ENCODE peak calls at places on chromosomes 5 and 9, in seven cellular contexts. J is AG04450, K is adrenal gland, Z is HepG2, S is fibroblast of villous mesenchyme, G is lower lobe of right lung, D is ovary. T is an unnamed sample.

GRCh38 chr9:121021294-121021693 is 28.8 kb downstream of the C5 start:
- DNase-seq in J (no peak), K (no peak), Z (no peak), S (peak; percentile 56), G (no peak), D (no peak), T (peak; percentile 76)

GRCh38 chr5:147439253-147439652 is 70.6 kb downstream of the DPYSL3 start:
- DNase-seq in J (no peak), K (no peak), Z (no peak), S (no peak), G (no peak), D (no peak), T (no peak)

GRCh38 chr5:149915392-149916260 is 29.0 kb downstream of the PDE6A start:
- DNase-seq in J (no peak), K (no peak), Z (no peak), S (no peak), G (no peak), D (no peak), T (no peak)

GRCh38 chr5:138914338-138914737 is 39.2 kb upstream of the LRRTM2 start:
- DNase-seq in J (no peak), K (no peak), Z (no peak), S (no peak), G (no peak), D (no peak), T (no peak)

GRCh38 chr5:68252678-68253520 is 37.3 kb downstream of the PIK3R1 start:
- DNase-seq in J (peak; percentile 42), K (peak; percentile 71), Z (peak; percentile 63), S (peak; percentile 76), G (no peak), D (peak; percentile 62), T (peak; percentile 42)

GRCh38 chr5:172910828-172911627 is 48.2 kb upstream of the RPL26L1 start:
- DNase-seq in J (no peak), K (peak; percentile 97), Z (peak; percentile 27), S (peak; percentile 87), G (peak; percentile 83), D (no peak), T (no peak)

GRCh38 chr5:135985946-135986345 is 31.2 kb upstream of the LECT2 start:
- DNase-seq in J (no peak), K (no peak), Z (no peak), S (no peak), G (no peak), D (no peak), T (no peak)

GRCh38 chr5:53425598-53426516 is 54.6 kb upstream of the FST start:
- DNase-seq in J (no peak), K (no peak), Z (peak; percentile 67), S (no peak), G (no peak), D (no peak), T (no peak)

GRCh38 chr5:59095480-59095879 is 512.6 kb downstream of the RAB3C start:
- DNase-seq in J (peak; percentile 29), K (no peak), Z (no peak), S (peak; percentile 85), G (no peak), D (no peak), T (no peak)

GRCh38 chr5:53090229-53090628 is 19.3 kb downstream of the MOCS2 start:
- DNase-seq in J (no peak), K (no peak), Z (no peak), S (no peak), G (no peak), D (no peak), T (no peak)

GRCh38 chr5:157159209-157159751 is 6.8 kb downstream of the GARIN3 start:
- DNase-seq in J (no peak), K (no peak), Z (no peak), S (no peak), G (no peak), D (no peak), T (no peak)

GRCh38 chr9:4980046-4980727 is 4.9 kb upstream of the JAK2 start:
- DNase-seq in J (no peak), K (no peak), Z (no peak), S (peak; percentile 56), G (no peak), D (no peak), T (no peak)

GRCh38 chr5:134111741-134112647 is 2.5 kb upstream of the TCF7 start:
- DNase-seq in J (no peak), K (peak; percentile 3), Z (no peak), S (no peak), G (no peak), D (no peak), T (no peak)

GRCh38 chr5:52077941-52078825 is 694.9 kb downstream of the ISL1 start:
- DNase-seq in J (no peak), K (no peak), Z (no peak), S (no peak), G (no peak), D (no peak), T (no peak)

GRCh38 chr9:23821400-23822181 is 4.4 kb downstream of the ELAVL2 start:
- DNase-seq in J (no peak), K (peak; percentile 32), Z (no peak), S (no peak), G (no peak), D (peak; percentile 26), T (no peak)

DNA sequence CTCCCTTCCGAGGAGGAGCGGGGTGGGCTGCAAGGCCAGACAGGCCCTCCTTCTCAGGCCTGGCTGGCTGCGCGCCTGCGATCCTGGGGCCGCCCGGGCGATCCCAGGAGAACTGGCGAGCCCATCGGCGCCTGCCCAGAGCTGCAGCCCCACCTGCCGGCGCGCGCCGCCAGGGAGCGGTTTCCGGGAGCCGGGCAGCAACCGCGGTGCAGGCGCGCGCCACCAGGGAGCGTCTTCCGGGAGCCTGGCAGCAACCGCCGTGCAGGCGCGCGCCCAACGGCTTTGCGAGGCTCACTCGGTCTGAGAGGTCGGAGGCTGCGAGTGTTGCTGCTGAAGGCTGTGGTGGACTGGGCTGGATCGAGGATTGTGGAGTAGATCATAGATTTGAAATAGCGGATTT is 668.7 kb downstream of the SPATA31A6 start:
- DNase-seq in J (no peak), K (peak; percentile 75), Z (peak; percentile 52), S (peak; percentile 2), G (no peak), D (no peak), T (peak; percentile 13)
- TF ChIP-seq CTCF in J (no peak), K (peak; percentile 46), Z (peak; percentile 83), S (peak; percentile 5), G (peak; percentile 32), D (no peak), T (peak; percentile 72)

GRCh38 chr5:118519466-118519865 is 468.9 kb downstream of the DTWD2 start:
- DNase-seq in J (no peak), K (no peak), Z (no peak), S (no peak), G (no peak), D (no peak), T (no peak)
- H3K4me3 ChIP-seq in J (no peak overlapping the region), K (no peak overlapping the region), Z (no peak overlapping the region), S (no peak overlapping the region), G (no peak overlapping the region), D (no peak overlapping the region), T (no peak overlapping the region)

GRCh38 chr5:168076561-168076991 is 214.9 kb upstream of the WWC1 start:
- DNase-seq in J (peak; percentile 1), K (peak; percentile 20), Z (peak; percentile 16), S (peak; percentile 38), G (peak; percentile 53), D (no peak), T (no peak)
- TF ChIP-seq CTCF in J (peak; percentile 55), K (peak; percentile 27), Z (peak; percentile 46), S (peak; percentile 50), G (peak; percentile 40), D (no peak), T (peak; percentile 23)

GRCh38 chr9:108050894-108051293 is 561.3 kb upstream of the KLF4 start:
- DNase-seq in J (no peak), K (no peak), Z (no peak), S (no peak), G (no peak), D (no peak), T (no peak)

GRCh38 chr9:108048406-108049025 is 558.9 kb upstream of the KLF4 start:
- DNase-seq in J (no peak), K (no peak), Z (no peak), S (no peak), G (no peak), D (no peak), T (no peak)

GRCh38 chr9:108049026-108049591 is 559.5 kb upstream of the KLF4 start:
- DNase-seq in J (peak; percentile 84), K (no peak), Z (no peak), S (peak; percentile 96), G (no peak), D (no peak), T (no peak)

GRCh38 chr9:108047264-108047663 is 557.7 kb upstream of the KLF4 start:
- DNase-seq in J (no peak), K (no peak), Z (no peak), S (peak; percentile 86), G (no peak), D (no peak), T (no peak)

DNA sequence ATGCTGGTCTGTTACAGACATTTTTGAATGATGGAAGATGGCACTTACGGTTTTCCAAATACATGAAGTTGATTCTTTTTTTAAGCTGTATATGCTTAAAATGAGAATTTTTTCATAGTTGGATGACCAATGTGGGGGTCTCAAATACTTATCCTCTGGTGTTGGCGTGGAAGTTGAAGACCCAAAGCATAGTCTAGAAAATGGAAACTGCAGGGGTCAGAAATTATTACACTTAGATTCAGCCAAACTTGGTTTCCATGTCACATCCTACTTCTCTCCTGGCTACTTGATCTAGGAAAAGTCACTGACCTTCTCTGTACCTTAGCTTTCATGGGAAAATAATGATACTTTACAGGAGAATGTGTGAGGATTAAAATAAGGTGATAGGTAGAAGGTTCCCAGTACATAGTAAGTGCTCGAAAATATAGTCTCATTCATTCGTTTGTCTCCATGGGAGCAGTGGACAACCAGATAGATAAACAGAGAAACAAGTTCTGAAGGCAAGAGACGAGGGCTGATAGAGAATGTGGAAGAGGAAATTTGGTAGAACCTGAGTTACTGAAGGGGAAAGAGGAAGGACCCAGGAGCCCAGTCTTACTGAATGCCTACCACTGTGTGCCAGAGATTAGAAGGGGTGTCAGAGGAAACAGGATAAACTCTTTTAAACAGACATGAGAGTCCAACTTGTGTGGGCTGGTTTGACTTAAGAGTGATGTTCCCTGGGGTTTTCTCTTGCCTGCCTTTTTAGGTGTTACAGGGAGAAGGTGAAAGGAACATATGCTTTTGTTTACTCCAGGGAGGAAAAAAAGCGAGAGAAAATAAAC is 560.3 kb upstream of the KLF4 start:
- DNase-seq in J (no peak), K (no peak), Z (no peak), S (no peak), G (no peak), D (no peak), T (no peak)
- H3K4me3 ChIP-seq in J (no peak overlapping the region), K (no peak overlapping the region), Z (no peak overlapping the region), S (no peak overlapping the region), G (no peak overlapping the region), D (no peak overlapping the region), T (no peak overlapping the region)

GRCh38 chr5:170623576-170624181 is 119.9 kb downstream of the KCNIP1 start:
- DNase-seq in J (peak; percentile 13), K (peak; percentile 74), Z (peak; percentile 20), S (peak; percentile 64), G (no peak), D (no peak), T (peak; percentile 21)
- TF ChIP-seq CTCF in J (peak; percentile 72), K (peak; percentile 73), Z (peak; percentile 77), S (peak; percentile 75), G (peak; percentile 61), D (no peak), T (peak; percentile 93)

GRCh38 chr5:41334758-41335157 is 121.4 kb upstream of the C6 start:
- DNase-seq in J (no peak), K (peak; percentile 24), Z (no peak), S (peak; percentile 21), G (no peak), D (peak; percentile 35), T (no peak)
- H3K4me3 ChIP-seq in J (no peak overlapping the region), K (no peak overlapping the region), Z (no peak overlapping the region), S (no peak overlapping the region), G (no peak overlapping the region), D (no peak overlapping the region), T (no peak overlapping the region)

GRCh38 chr5:24368121-24368520 is 276.7 kb downstream of the CDH10 start:
- DNase-seq in J (no peak), K (no peak), Z (no peak), S (no peak), G (no peak), D (no peak), T (no peak)
- TF ChIP-seq CTCF in J (no peak), K (no peak), Z (no peak), S (no peak), G (no peak), D (no peak), T (peak; percentile 38)